ENCODE peak calls at places on chromosomes 12 and 14, in ten cellular contexts. U is stimulated activated CD4-positive, alpha-beta T cell treated with anti-CD3 and anti-CD28 coated beads, Interleukin-2, amount 100 ng/mL, for 48 hours; X is GM10248; Q is mesenteric fat pad; H is ascending aorta; W is endothelial cell of umbilical vein; E is activated naive CD8-positive, alpha-beta T cell treated with anti-CD3 and anti-CD28 coated beads, Interleukin-2, amount 50 U/mL, for 24 hours; T is CD8-positive, alpha-beta T cell; O is T-helper 17 cell; I is EL. M is an unnamed sample.

GRCh38 chr12:132214906-132215643 is 70.8 kb downstream of the NOC4L start:
- DNase-seq in U (no peak), H (no peak), Q (no peak), X (no peak), E (no peak), T (no peak), I (no peak), W (no peak), O (no peak), M (no peak)

GRCh38 chr12:42473130-42473529 is 116.4 kb downstream of the PRICKLE1 start:
- DNase-seq in U (no peak), O (no peak), H (no peak), Q (no peak), I (peak), T (no peak), E (no peak), W (no peak), X (no peak), M (no peak)

GRCh38 chr12:121793501-121793835 is at the start of gene RHOF:
- DNase-seq in T (no peak), U (no peak), W (no peak), H (no peak), Q (no peak), E (peak), O (peak), I (peak), X (peak), M (peak)

GRCh38 chr12:64627781-64628180 is 17.5 kb downstream of the RASSF3 start:
- DNase-seq in W (peak), T (no peak), I (peak), H (no peak), X (no peak), Q (no peak), U (no peak), O (no peak), E (no peak), M (peak)

GRCh38 chr14:56131004-56131864 is 13.0 kb downstream of the PELI2 start:
- DNase-seq in O (no peak), E (no peak), U (no peak), H (no peak), X (no peak), W (no peak), Q (no peak), T (no peak), I (no peak), M (no peak)

GRCh38 chr12:47268501-47269459 is 189.0 kb upstream of the AMIGO2 start:
- DNase-seq in E (no peak), I (no peak), H (no peak), U (no peak), T (no peak), O (no peak), W (no peak), X (peak), Q (no peak), M (no peak)

GRCh38 chr12:56160160-56160763 is 2.1 kb downstream of the MYL6 start:
- DNase-seq in I (peak), Q (no peak), U (peak), E (peak), H (no peak), O (peak), X (no peak), W (peak), T (peak), M (peak)

GRCh38 chr14:103871596-103872480 is 24.5 kb upstream of the PPP1R13B start:
- DNase-seq in T (peak), O (peak), U (peak), X (peak), E (peak), H (no peak), W (no peak), Q (no peak), I (no peak), M (peak)

GRCh38 chr14:87351007-87351406 is 642.0 kb downstream of the GALC start:
- DNase-seq in T (no peak), W (no peak), I (no peak), Q (no peak), O (no peak), E (no peak), U (no peak), X (no peak), H (no peak), M (no peak)

GRCh38 chr12:100956311-100956852 is 161.8 kb downstream of the ANO4 start:
- DNase-seq in T (no peak), I (no peak), U (no peak), Q (no peak), X (no peak), H (no peak), E (no peak), W (no peak), O (no peak), M (peak)

M was measured in astrocyte of the hippocampus.